ENCODE peak calls at places on chromosomes 13 and 19, in six cellular contexts. Q is AG04450, O is cardiac muscle cell, X is dorsolateral prefrontal cortex, U is body of pancreas, V is Calu3. W is an unnamed sample.
A peak's percentile ranks its signal among the peaks of the same experiment; 100 is the strongest.

GRCh38 chr13:50915562-50915961 is 6.0 kb downstream of the RNASEH2B start:
- DNase-seq in U (no peak), O (no peak), X (no peak), V (no peak), Q (no peak), W (no peak)

GRCh38 chr19:1651548-1652394 is 644 bp downstream of the TCF3 start:
- DNase-seq in Q (no peak), U (peak; percentile 54), O (peak; percentile 60), V (no peak), X (no peak), W (peak; percentile 48)

GRCh38 chr13:61358599-61358998 is 57.0 kb downstream of the PCDH20 start:
- DNase-seq in Q (no peak), X (no peak), V (no peak), U (no peak), O (no peak), W (no peak)

GRCh38 chr13:94329754-94330551 is 149.5 kb downstream of the DCT start:
- DNase-seq in V (no peak), Q (peak; percentile 70), U (no peak), O (no peak), X (no peak), W (no peak)

GRCh38 chr19:51565583-51565982 is 5.5 kb upstream of the ZNF175 start:
- DNase-seq in Q (no peak), U (no peak), V (no peak), X (no peak), O (no peak), W (no peak)

GRCh38 chr13:109123971-109124370 is 494.6 kb downstream of the MYO16 start:
- DNase-seq in X (no peak), O (peak; percentile 7), V (no peak), Q (no peak), U (no peak), W (no peak)

GRCh38 chr13:43564941-43565340 is 221.8 kb downstream of the ENOX1 start:
- DNase-seq in U (no peak), X (no peak), Q (no peak), V (no peak), O (no peak), W (no peak)

GRCh38 chr19:48872884-48873475 is 759 bp downstream of the PPP1R15A start:
- DNase-seq in V (peak; percentile 91), U (peak; percentile 93), Q (peak; percentile 89), O (peak; percentile 93), X (peak; percentile 41), W (peak; percentile 58)

GRCh38 chr19:32029235-32029634 is 316.2 kb upstream of the ZNF507 start:
- DNase-seq in V (no peak), U (no peak), O (no peak), X (no peak), Q (no peak), W (no peak)

GRCh38 chr13:94006271-94006670 is 473.2 kb downstream of the DCT start:
- DNase-seq in X (no peak), U (no peak), Q (no peak), V (no peak), O (no peak), W (no peak)

GRCh38 chr19:4234142-4234861 is 5.0 kb downstream of the EBI3 start:
- DNase-seq in U (no peak), O (no peak), X (no peak), Q (no peak), V (no peak), W (no peak)

GRCh38 chr19:14979498-14980255 is at the start of gene SLC1A6:
- DNase-seq in Q (no peak), X (no peak), V (no peak), O (peak; percentile 51), U (no peak), W (peak; percentile 71)

GRCh38 chr13:42883771-42884170 is 102.4 kb downstream of the FAM216B start:
- DNase-seq in V (peak; percentile 1), X (no peak), Q (no peak), O (peak; percentile 49), U (peak; percentile 16), W (peak; percentile 74)

GRCh38 chr19:9857920-9858746 is 23.0 kb downstream of the PIN1 start:
- DNase-seq in Q (no peak), O (no peak), V (no peak), X (no peak), U (no peak), W (no peak)

GRCh38 chr19:36258028-36258875 is 43.3 kb downstream of the ZNF146 start:
- DNase-seq in Q (no peak), X (no peak), U (no peak), O (no peak), V (no peak), W (no peak)

GRCh38 chr13:30045916-30046704 is 195.7 kb upstream of the UBL3 start:
- DNase-seq in V (no peak), O (no peak), Q (peak; percentile 51), U (peak; percentile 40), X (no peak), W (no peak)

GRCh38 chr13:98313023-98313937 is 136.2 kb upstream of the RNF113B start:
- DNase-seq in V (no peak), Q (no peak), U (peak; percentile 73), O (no peak), X (no peak), W (no peak)

GRCh38 chr13:98317573-98318171 is 140.6 kb upstream of the RNF113B start:
- DNase-seq in X (no peak), U (no peak), V (no peak), Q (no peak), O (no peak), W (no peak)

GRCh38 chr13:98313938-98314292 is 136.8 kb upstream of the RNF113B start:
- DNase-seq in X (no peak), V (no peak), U (peak; percentile 77), Q (no peak), O (no peak), W (no peak)

GRCh38 chr13:98315902-98316301 is 138.8 kb upstream of the RNF113B start:
- DNase-seq in O (peak; percentile 42), Q (no peak), X (no peak), V (no peak), U (no peak), W (no peak)

GRCh38 chr13:98315466-98315865 is 138.4 kb upstream of the RNF113B start:
- DNase-seq in U (no peak), O (no peak), X (peak; percentile 64), V (no peak), Q (no peak), W (no peak)
- TF ChIP-seq CTCF in U (no peak), O (no peak), X (no peak), V (no peak), Q (peak; percentile 11), W (no peak)

DNA sequence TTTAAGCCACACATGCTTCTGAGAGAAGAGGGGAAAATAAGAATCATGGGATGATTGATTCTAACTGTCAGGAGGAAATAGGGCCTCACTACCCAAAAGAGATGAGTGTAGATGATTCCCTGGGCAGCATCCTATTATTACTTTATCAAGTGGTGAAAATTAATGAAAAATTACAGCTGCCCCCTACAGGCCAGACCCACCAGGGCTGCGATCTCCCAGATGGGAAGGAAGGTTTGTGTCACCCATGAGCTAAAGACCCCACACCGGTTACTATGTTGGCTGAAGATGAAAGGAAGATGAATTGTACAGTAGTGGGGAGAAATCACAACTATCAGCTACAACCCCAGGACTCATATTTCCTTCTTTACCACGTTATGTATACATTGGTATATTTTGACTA is 49.5 kb downstream of the RFC3 start:
- DNase-seq in X (no peak), V (no peak), Q (no peak), O (no peak), U (no peak), W (no peak)
- TF ChIP-seq CTCF in X (no peak), V (no peak), Q (peak; percentile 19), O (peak; percentile 26), U (no peak), W (no peak)

DNA sequence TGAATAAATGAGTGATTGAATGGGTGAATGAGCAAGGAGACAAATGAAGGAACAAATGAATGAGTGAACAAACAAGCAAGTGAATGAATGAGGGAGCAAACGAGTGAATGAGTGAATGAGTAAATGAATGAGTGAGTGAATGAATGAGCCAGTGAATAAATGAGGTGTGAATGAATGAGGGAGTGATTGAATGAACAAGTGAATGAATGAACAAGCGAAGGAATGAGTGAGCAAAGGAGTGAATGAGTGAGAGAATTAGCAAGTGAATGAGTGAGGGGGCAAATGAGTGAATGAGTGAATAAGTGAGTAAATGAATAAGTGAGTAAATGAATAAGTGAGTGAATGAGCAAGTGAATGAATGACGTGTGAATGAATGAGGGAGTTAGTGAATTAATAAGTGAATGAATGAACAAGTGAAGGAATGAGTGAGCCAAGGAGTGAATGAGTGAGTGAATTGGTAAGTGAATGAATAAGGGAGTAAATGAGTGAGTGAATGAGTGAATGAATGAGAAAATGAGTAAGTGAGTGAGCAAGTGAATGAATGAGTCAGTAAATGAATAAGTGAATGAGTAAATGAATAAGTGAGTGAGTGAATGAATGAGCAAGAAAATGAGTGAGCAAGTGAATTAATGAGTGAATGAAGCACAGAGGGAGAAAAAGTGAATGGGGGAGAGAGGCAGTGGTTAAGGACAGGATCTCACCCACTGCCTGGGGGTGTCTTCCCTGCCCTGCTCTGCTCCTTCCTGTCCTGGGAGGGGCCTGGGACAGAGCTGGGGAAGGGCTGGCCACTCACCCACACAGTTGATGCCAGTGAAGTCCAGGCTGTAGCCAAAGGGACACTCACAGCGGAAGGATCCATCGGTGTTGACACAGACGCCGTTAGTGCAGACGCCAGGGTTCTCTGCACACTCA is 36.4 kb downstream of the CCL25 start:
- DNase-seq in X (no peak), O (no peak), Q (no peak), V (no peak), U (no peak), W (no peak)
- TF ChIP-seq CTCF in X (no peak), O (no peak), Q (no peak), V (no peak), U (no peak), W (no peak)

DNA sequence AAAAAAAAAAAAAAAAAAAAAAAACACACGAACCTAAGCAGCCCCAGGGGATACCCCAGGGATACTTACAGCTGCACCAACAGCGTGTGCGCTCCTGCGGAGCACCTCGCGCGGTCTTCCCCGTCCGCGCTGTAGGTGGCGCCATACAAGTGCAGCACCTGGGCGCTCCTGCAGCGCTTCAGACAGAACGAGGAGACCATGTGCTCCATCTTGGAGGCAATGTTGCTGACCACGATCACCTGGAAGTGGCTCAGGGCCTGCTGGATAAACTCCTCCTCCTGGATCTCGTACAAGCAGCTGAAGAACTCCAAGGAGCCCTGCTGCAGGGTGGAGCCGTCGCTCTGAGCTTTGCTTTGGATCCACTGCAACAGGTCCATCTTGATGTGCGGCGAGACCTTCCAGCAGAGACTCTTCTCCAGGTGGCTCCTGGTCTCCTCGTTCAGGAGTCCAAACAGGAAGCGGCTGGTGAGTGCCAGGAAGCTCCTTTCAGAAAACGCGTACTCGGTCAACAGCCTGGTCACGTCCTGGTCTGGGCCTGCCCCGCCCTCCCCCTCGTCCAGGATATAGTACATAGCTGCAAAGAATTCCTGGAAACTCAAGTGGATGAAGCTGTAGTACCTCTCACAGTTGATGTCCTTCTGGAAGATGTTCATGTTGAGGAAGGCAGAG is 14.5 kb downstream of the NLRP12 start:
- DNase-seq in O (no peak), X (no peak), V (no peak), U (no peak), Q (no peak), W (peak; percentile 47)
- TF ChIP-seq CTCF in O (peak; percentile 22), X (no peak), V (no peak), U (no peak), Q (peak; percentile 25), W (peak; percentile 52)